ENCODE peak calls at places on chromosomes 4 and X, in five cellular contexts. V, H, T, R and A are unnamed samples.

GRCh38 chr4:2245787-2246275 is 3.9 kb upstream of the HAUS3 start:
- DNase-seq in V (no peak), R (peak; percentile 10), T (no peak), H (peak; percentile 5), A (no peak)

GRCh38 chrX:12339921-12340320 is 201.6 kb downstream of the FRMPD4 start:
- DNase-seq in H (no peak), R (no peak), T (no peak), V (no peak), A (no peak)

GRCh38 chr4:139955600-139955999 is 198.4 kb downstream of the MAML3 start:
- DNase-seq in H (no peak), T (no peak), R (no peak), V (no peak), A (no peak)

GRCh38 chr4:129429566-129430339 is 333.8 kb downstream of the C4orf33 start:
- DNase-seq in R (no peak), V (no peak), H (no peak), T (no peak), A (no peak)

GRCh38 chr4:158750379-158750778 is 18.4 kb upstream of the FNIP2 start:
- DNase-seq in H (no peak), T (no peak), V (no peak), R (no peak), A (no peak)

GRCh38 chr4:25814323-25814722 is 48.5 kb downstream of the SEL1L3 start:
- DNase-seq in T (peak; percentile 24), V (no peak), H (no peak), R (no peak), A (no peak)

GRCh38 chr4:178599521-178599920 is 1157.3 kb upstream of the AGA start:
- DNase-seq in T (no peak), H (no peak), V (no peak), R (no peak), A (no peak)

GRCh38 chr4:176063718-176064117 is 1.9 kb upstream of the WDR17 start:
- DNase-seq in T (no peak), H (no peak), V (no peak), R (no peak), A (no peak)

GRCh38 chr4:139617702-139618490 is 47.7 kb upstream of the MGST2 start:
- DNase-seq in V (no peak), T (no peak), H (no peak), R (no peak), A (no peak)

GRCh38 chr4:148214529-148215166 is 227.6 kb downstream of the NR3C2 start:
- DNase-seq in V (no peak), H (no peak), R (no peak), T (no peak), A (no peak)

GRCh38 chr4:156322592-156322991 is 368.9 kb upstream of the CTSO start:
- DNase-seq in T (no peak), H (no peak), V (no peak), R (no peak), A (no peak)

GRCh38 chrX:100512471-100512870 is 72.3 kb upstream of the TNMD start:
- DNase-seq in H (peak; percentile 34), R (peak; percentile 2), T (no peak), V (no peak), A (no peak)

GRCh38 chr4:144355809-144356757 is 215.6 kb upstream of the GYPA start:
- DNase-seq in V (no peak), T (peak; percentile 13), R (peak; percentile 51), H (peak; percentile 15), A (peak; percentile 31)

GRCh38 chr4:118979712-118980111 is 91.1 kb downstream of the SYNPO2 start:
- DNase-seq in R (no peak), V (no peak), T (no peak), H (no peak), A (no peak)

GRCh38 chrX:71911023-71911730 is 532 bp downstream of the NHSL2 start:
- DNase-seq in V (no peak), H (peak; percentile 24), R (peak; percentile 16), T (no peak), A (peak; percentile 63)

GRCh38 chr4:26140150-26140898 is 180.5 kb upstream of the RBPJ start:
- DNase-seq in V (no peak), H (no peak), R (no peak), T (no peak), A (no peak)

GRCh38 chr4:16078195-16078756 is 5.5 kb downstream of the PROM1 start:
- DNase-seq in V (no peak), R (no peak), T (no peak), H (no peak), A (no peak)

GRCh38 chr4:170111546-170111945 is 21.8 kb upstream of the AADAT start:
- DNase-seq in V (no peak), R (no peak), T (no peak), H (no peak), A (no peak)

GRCh38 chr4:82988323-82988832 is 22.2 kb downstream of the LIN54 start:
- DNase-seq in V (no peak), H (no peak), R (no peak), T (no peak), A (no peak)

GRCh38 chrX:53831662-53832635 is 145.4 kb upstream of the HUWE1 start:
- DNase-seq in R (peak; percentile 48), V (peak; percentile 15), H (peak; percentile 47), T (no peak), A (peak; percentile 42)

GRCh38 chr4:54315561-54315960 is 86.5 kb downstream of the PDGFRA start:
- DNase-seq in H (peak; percentile 59), V (no peak), R (peak; percentile 76), T (no peak), A (no peak)

GRCh38 chr4:185865901-185866328 is 53.9 kb upstream of the SORBS2 start:
- DNase-seq in V (no peak), T (no peak), H (no peak), R (no peak), A (no peak)

GRCh38 chrX:149940015-149940716 is 1.9 kb upstream of the EOLA2 start:
- DNase-seq in H (peak; percentile 83), V (peak; percentile 75), T (peak; percentile 87), R (peak; percentile 79), A (peak; percentile 81)
- TF ChIP-seq CTCF in H (no peak), V (no peak), T (peak; percentile 42), R (no peak), A (no peak)

GRCh38 chrX:25007059-25008053 is 8.4 kb downstream of the ARX start:
- DNase-seq in H (no peak), T (no peak), V (no peak), R (no peak), A (no peak)
- TF ChIP-seq CTCF in H (no peak), T (no peak), V (no peak), R (no peak), A (no peak)

GRCh38 chr4:130563185-130563890 is 1467.4 kb downstream of the C4orf33 start:
- DNase-seq in R (no peak), T (peak; percentile 14), H (no peak), V (no peak), A (peak; percentile 27)
- TF ChIP-seq CTCF in R (no peak), T (peak; percentile 45), H (no peak), V (no peak), A (no peak)

GRCh38 chr4:151407018-151407417 is 2.0 kb upstream of the FHIP1A start:
- DNase-seq in R (no peak), V (no peak), H (no peak), T (no peak), A (no peak)

GRCh38 chr4:151408380-151408629 is 671 bp upstream of the FHIP1A start:
- DNase-seq in V (no peak), T (no peak), R (peak; percentile 47), H (no peak), A (no peak)

GRCh38 chr4:151407466-151408379 is 1.3 kb upstream of the FHIP1A start:
- DNase-seq in V (peak; percentile 21), R (peak; percentile 83), H (peak; percentile 78), T (no peak), A (peak; percentile 29)

GRCh38 chr4:151409470-151410313 is 716 bp downstream of the FHIP1A start:
- DNase-seq in T (no peak), R (peak; percentile 28), V (no peak), H (peak; percentile 37), A (peak; percentile 9)

GRCh38 chr4:151408630-151409469 is at the start of gene FHIP1A:
- DNase-seq in T (peak; percentile 30), V (peak; percentile 63), H (peak; percentile 88), R (peak; percentile 89), A (peak; percentile 63)
- TF ChIP-seq CTCF in T (no peak), V (no peak), H (no peak), R (no peak), A (no peak)

GRCh38 chrX:39477438-39478120 is 620.2 kb downstream of the BCOR start:
- DNase-seq in R (no peak), V (no peak), T (no peak), H (peak; percentile 30), A (peak; percentile 11)
- TF ChIP-seq CTCF in R (no peak), V (no peak), T (no peak), H (peak; percentile 36), A (no peak)

GRCh38 chr4:142549726-142550463 is 296.2 kb downstream of the INPP4B start:
- DNase-seq in T (no peak), V (no peak), H (no peak), R (no peak), A (no peak)
- TF ChIP-seq CTCF in T (no peak), V (no peak), H (no peak), R (no peak), A (no peak)

GRCh38 chrX:103674531-103675454 is 11.7 kb downstream of the MORF4L2 start:
- DNase-seq in R (no peak), V (no peak), T (no peak), H (no peak), A (no peak)
- TF ChIP-seq CTCF in R (no peak), V (no peak), T (no peak), H (no peak), A (no peak)

GRCh38 chrX:17062065-17062464 is 115.6 kb downstream of the REPS2 start:
- DNase-seq in R (no peak), T (no peak), H (no peak), V (no peak), A (no peak)

GRCh38 chrX:17067534-17067933 is 121.1 kb downstream of the REPS2 start:
- DNase-seq in T (no peak), R (no peak), H (no peak), V (no peak), A (no peak)

GRCh38 chrX:17065100-17065499 is 118.6 kb downstream of the REPS2 start:
- DNase-seq in R (no peak), H (no peak), T (no peak), V (no peak), A (no peak)
- TF ChIP-seq CTCF in R (no peak), H (no peak), T (no peak), V (no peak), A (no peak)